ENCODE peak calls at places on chromosomes 12 and 14, in seven cellular contexts. O is neural crest cell; T is stimulated activated CD8-positive, alpha-beta memory T cell treated with anti-CD3 and anti-CD28 coated beads, Interleukin-4, amount 100 ng/mL, for 1 hour; F is mucosa of descending colon; S is pancreas; L is occipital lobe; W is choroid plexus epithelial cell. N is an unnamed sample.

GRCh38 chr12:27580561-27581330 is 56.7 kb downstream of the PPFIBP1 start:
- DNase-seq in O (no peak), T (no peak), F (no peak), S (no peak), L (no peak), W (no peak), N (no peak)

GRCh38 chr12:121610239-121611149 is 15.8 kb upstream of the ORAI1 start:
- DNase-seq in O (no peak), T (no peak), F (no peak), S (no peak), L (no peak), W (peak; percentile 22), N (no peak)

GRCh38 chr14:93528884-93529558 is 98.3 kb downstream of the UNC79 start:
- DNase-seq in O (no peak), T (no peak), F (no peak), S (no peak), L (no peak), W (no peak), N (no peak)

GRCh38 chr12:131137836-131138637 is 184.3 kb downstream of the ADGRD1 start:
- DNase-seq in O (no peak), T (no peak), F (no peak), S (no peak), L (peak; percentile 52), W (peak; percentile 36), N (no peak)

GRCh38 chr12:6766651-6767300 is 613 bp downstream of the PTMS start:
- DNase-seq in O (peak; percentile 66), T (no peak), F (peak; percentile 90), S (peak; percentile 84), L (peak; percentile 38), W (peak; percentile 68), N (peak; percentile 30)

GRCh38 chr12:103884316-103884715 is 43.3 kb upstream of the NT5DC3 start:
- DNase-seq in O (no peak), T (no peak), F (no peak), S (no peak), L (no peak), W (peak; percentile 89), N (no peak)

GRCh38 chr14:64705406-64706118 is 1.3 kb downstream of the PLEKHG3 start:
- DNase-seq in O (no peak), T (no peak), F (peak; percentile 54), S (peak; percentile 46), L (peak; percentile 47), W (no peak), N (no peak)

GRCh38 chr12:106195638-106196037 is 52.2 kb downstream of the CKAP4 start:
- DNase-seq in O (no peak), T (no peak), F (no peak), S (peak; percentile 67), L (peak; percentile 18), W (peak; percentile 79), N (no peak)

GRCh38 chr14:99363051-99363450 is 91.1 kb upstream of the BCL11B start:
- DNase-seq in O (no peak), T (no peak), F (no peak), S (no peak), L (no peak), W (no peak), N (no peak)

GRCh38 chr12:124847675-124848074 is 16.0 kb downstream of the SCARB1 start:
- DNase-seq in O (peak; percentile 29), T (no peak), F (no peak), S (no peak), L (peak; percentile 88), W (no peak), N (no peak)

GRCh38 chr12:54784115-54784514 is 70.2 kb upstream of the MUCL1 start:
- DNase-seq in O (no peak), T (no peak), F (no peak), S (no peak), L (no peak), W (no peak), N (no peak)

GRCh38 chr14:99791476-99792283 is 1.5 kb upstream of the EML1 start:
- DNase-seq in O (no peak), T (no peak), F (no peak), S (no peak), L (no peak), W (no peak), N (no peak)

GRCh38 chr12:15982471-15982870 is 71.3 kb downstream of the DERA start:
- DNase-seq in O (no peak), T (no peak), F (no peak), S (no peak), L (no peak), W (peak; percentile 82), N (no peak)

GRCh38 chr12:130440411-130441080 is 102.9 kb downstream of the PIWIL1 start:
- DNase-seq in O (no peak), T (no peak), F (no peak), S (no peak), L (no peak), W (no peak), N (no peak)

GRCh38 chr12:26787125-26787495 is 45.9 kb downstream of the ITPR2 start:
- DNase-seq in O (no peak), T (no peak), F (no peak), S (no peak), L (no peak), W (peak; percentile 60), N (no peak)

GRCh38 chr12:112130461-112130998 is 5.2 kb downstream of the TRAFD1 start:
- DNase-seq in O (no peak), T (no peak), F (no peak), S (no peak), L (no peak), W (peak; percentile 61), N (no peak)

GRCh38 chr12:49543914-49544815 is 5.3 kb downstream of the KCNH3 start:
- DNase-seq in O (no peak), T (no peak), F (no peak), S (no peak), L (peak; percentile 61), W (peak; percentile 43), N (no peak)

GRCh38 chr12:130707571-130707891 is 8.6 kb downstream of the RIMBP2 start:
- DNase-seq in O (no peak), T (no peak), F (no peak), S (no peak), L (no peak), W (no peak), N (no peak)

GRCh38 chr12:132724506-132725220 is 14.0 kb downstream of the PGAM5 start:
- DNase-seq in O (no peak), T (no peak), F (no peak), S (no peak), L (no peak), W (no peak), N (no peak)

GRCh38 chr12:47730341-47730744 is 5.1 kb upstream of the ENDOU start:
- DNase-seq in O (no peak), T (no peak), F (no peak), S (peak; percentile 57), L (no peak), W (no peak), N (no peak)

GRCh38 chr12:95258146-95258545 is 40.5 kb downstream of the VEZT start:
- DNase-seq in O (no peak), T (no peak), F (no peak), S (no peak), L (no peak), W (no peak), N (no peak)

GRCh38 chr12:31368666-31369361 is 42.9 kb upstream of the SINHCAF start:
- DNase-seq in O (no peak), T (no peak), F (no peak), S (no peak), L (no peak), W (peak; percentile 21), N (no peak)

GRCh38 chr14:22419620-22420019 is 169.4 kb downstream of the DAD1 start:
- DNase-seq in O (no peak), T (no peak), F (no peak), S (no peak), L (no peak), W (no peak), N (no peak)

GRCh38 chr12:57632369-57632897 is 568 bp downstream of the B4GALNT1 start:
- DNase-seq in O (no peak), T (no peak), F (no peak), S (no peak), L (no peak), W (no peak), N (no peak)

GRCh38 chr12:7021956-7022355 is 3.7 kb upstream of the LPCAT3 start:
- DNase-seq in O (no peak), T (no peak), F (no peak), S (no peak), L (no peak), W (no peak), N (no peak)

GRCh38 chr14:23895480-23895879 is 58.1 kb upstream of the DHRS4 start:
- DNase-seq in O (no peak), T (no peak), F (no peak), S (no peak), L (no peak), W (peak; percentile 4), N (no peak)

GRCh38 chr12:46790066-46790465 is 35.7 kb downstream of the SLC38A4 start:
- DNase-seq in O (no peak), T (no peak), F (no peak), S (no peak), L (no peak), W (no peak), N (no peak)

GRCh38 chr12:76945867-76946266 is 67.0 kb upstream of the CSRP2 start:
- DNase-seq in O (no peak), T (no peak), F (no peak), S (no peak), L (no peak), W (peak; percentile 9), N (no peak)

GRCh38 chr14:91258021-91258618 is 13.6 kb upstream of the GPR68 start:
- DNase-seq in O (no peak), T (no peak), F (no peak), S (no peak), L (no peak), W (no peak), N (no peak)

GRCh38 chr12:114690267-114691135 is 6.5 kb upstream of the TBX3 start:
- DNase-seq in O (no peak), T (no peak), F (no peak), S (no peak), L (no peak), W (no peak), N (no peak)

GRCh38 chr12:109097140-109097434 is 310 bp upstream of the UNG start:
- DNase-seq in O (no peak), T (no peak), F (no peak), S (no peak), L (no peak), W (no peak), N (no peak)

GRCh38 chr14:52124791-52125661 is 56.2 kb upstream of the NID2 start:
- DNase-seq in O (no peak), T (no peak), F (no peak), S (no peak), L (no peak), W (peak; percentile 93), N (no peak)

GRCh38 chr12:56897844-56898341 is 36.3 kb downstream of the SDR9C7 start:
- DNase-seq in O (no peak), T (no peak), F (no peak), S (no peak), L (no peak), W (no peak), N (no peak)

GRCh38 chr14:89748004-89748403 is 206.5 kb downstream of the EFCAB11 start:
- DNase-seq in O (no peak), T (no peak), F (no peak), S (no peak), L (no peak), W (peak; percentile 45), N (no peak)

GRCh38 chr14:61178226-61179060 is 102.7 kb downstream of the TMEM30B start:
- DNase-seq in O (no peak), T (no peak), F (no peak), S (peak; percentile 24), L (no peak), W (peak; percentile 97), N (no peak)